ENCODE peak calls at places on chromosomes 16 and 17, in six cellular contexts. One of them, this sample, is unnamed.

GRCh38 chr17:4950075-4950756 is 703 bp upstream of the ENO3 start:
- DNase-seq in A549: peak; percentile 36
- DNase-seq in ovary: peak; percentile 74
- DNase-seq in cardiac fibroblast: no peak
- DNase-seq in neural crest cell: no peak
- DNase-seq in colonic mucosa: peak; percentile 80
- DNase-seq in this sample: no peak

GRCh38 chr16:28915181-28915580 is 9.9 kb downstream of the RABEP2 start:
- DNase-seq in ovary: no peak
- DNase-seq in cardiac fibroblast: peak; percentile 58
- DNase-seq in neural crest cell: no peak
- DNase-seq in A549: no peak
- DNase-seq in colonic mucosa: no peak
- DNase-seq in this sample: no peak

GRCh38 chr17:74452027-74452840 is 14.2 kb upstream of the CD300A start:
- DNase-seq in cardiac fibroblast: no peak
- DNase-seq in ovary: peak; percentile 66
- DNase-seq in colonic mucosa: peak; percentile 46
- DNase-seq in neural crest cell: no peak
- DNase-seq in A549: no peak
- DNase-seq in this sample: no peak

GRCh38 chr16:66402591-66403230 is 24.4 kb upstream of the BEAN1 start:
- DNase-seq in ovary: no peak
- DNase-seq in neural crest cell: no peak
- DNase-seq in colonic mucosa: no peak
- DNase-seq in cardiac fibroblast: no peak
- DNase-seq in A549: no peak
- DNase-seq in this sample: no peak

GRCh38 chr17:59825533-59826316 is 67.0 kb downstream of the TUBD1 start:
- DNase-seq in ovary: no peak
- DNase-seq in A549: no peak
- DNase-seq in cardiac fibroblast: peak; percentile 90
- DNase-seq in colonic mucosa: no peak
- DNase-seq in neural crest cell: no peak
- DNase-seq in this sample: peak; percentile 14

GRCh38 chr16:55233464-55233863 is 90.5 kb upstream of the IRX6 start:
- DNase-seq in ovary: no peak
- DNase-seq in cardiac fibroblast: no peak
- DNase-seq in neural crest cell: no peak
- DNase-seq in colonic mucosa: no peak
- DNase-seq in A549: no peak
- DNase-seq in this sample: no peak

GRCh38 chr17:72567774-72568173 is 447.0 kb downstream of the SOX9 start:
- DNase-seq in ovary: no peak
- DNase-seq in A549: no peak
- DNase-seq in cardiac fibroblast: no peak
- DNase-seq in neural crest cell: no peak
- DNase-seq in colonic mucosa: no peak
- DNase-seq in this sample: no peak

GRCh38 chr16:62201911-62202310 is 165.7 kb upstream of the CDH8 start:
- DNase-seq in ovary: no peak
- DNase-seq in cardiac fibroblast: no peak
- DNase-seq in A549: no peak
- DNase-seq in neural crest cell: no peak
- DNase-seq in colonic mucosa: no peak
- DNase-seq in this sample: no peak

GRCh38 chr16:67400901-67401300 is 7.6 kb upstream of the TPPP3 start:
- DNase-seq in neural crest cell: no peak
- DNase-seq in colonic mucosa: no peak
- DNase-seq in A549: no peak
- DNase-seq in ovary: no peak
- DNase-seq in cardiac fibroblast: no peak
- DNase-seq in this sample: no peak

GRCh38 chr17:18141210-18141803 is 32.8 kb downstream of the MYO15A start:
- DNase-seq in colonic mucosa: peak; percentile 55
- DNase-seq in cardiac fibroblast: peak; percentile 73
- DNase-seq in A549: peak; percentile 65
- DNase-seq in neural crest cell: peak; percentile 52
- DNase-seq in ovary: no peak
- DNase-seq in this sample: peak; percentile 79

GRCh38 chr17:81310963-81311550 is 15.9 kb upstream of the SLC38A10 start:
- DNase-seq in ovary: no peak
- DNase-seq in colonic mucosa: no peak
- DNase-seq in neural crest cell: no peak
- DNase-seq in A549: no peak
- DNase-seq in cardiac fibroblast: no peak
- DNase-seq in this sample: no peak

GRCh38 chr16:81905277-81905676 is 106.0 kb downstream of the SDR42E1 start:
- DNase-seq in ovary: no peak
- DNase-seq in A549: no peak
- DNase-seq in colonic mucosa: no peak
- DNase-seq in cardiac fibroblast: no peak
- DNase-seq in neural crest cell: no peak
- DNase-seq in this sample: no peak

GRCh38 chr16:90078594-90078895 is 1.4 kb upstream of the PRDM7 start:
- DNase-seq in ovary: no peak
- DNase-seq in neural crest cell: no peak
- DNase-seq in colonic mucosa: no peak
- DNase-seq in cardiac fibroblast: no peak
- DNase-seq in A549: no peak
- DNase-seq in this sample: no peak

GRCh38 chr16:27665881-27666280 is 115.9 kb downstream of the KATNIP start:
- DNase-seq in ovary: no peak
- DNase-seq in cardiac fibroblast: no peak
- DNase-seq in A549: no peak
- DNase-seq in neural crest cell: no peak
- DNase-seq in colonic mucosa: no peak
- DNase-seq in this sample: no peak

GRCh38 chr17:17518951-17519350 is 22.8 kb upstream of the RASD1 start:
- DNase-seq in A549: no peak
- DNase-seq in neural crest cell: no peak
- DNase-seq in cardiac fibroblast: no peak
- DNase-seq in ovary: no peak
- DNase-seq in colonic mucosa: no peak
- DNase-seq in this sample: no peak

GRCh38 chr16:11236855-11237254 is 19.1 kb downstream of the SOCS1 start:
- DNase-seq in A549: no peak
- DNase-seq in cardiac fibroblast: no peak
- DNase-seq in neural crest cell: no peak
- DNase-seq in colonic mucosa: no peak
- DNase-seq in ovary: no peak
- DNase-seq in this sample: no peak

GRCh38 chr17:16281351-16281750 is 64.3 kb downstream of the PIGL start:
- DNase-seq in neural crest cell: no peak
- DNase-seq in cardiac fibroblast: peak; percentile 45
- DNase-seq in A549: no peak
- DNase-seq in ovary: no peak
- DNase-seq in colonic mucosa: no peak
- DNase-seq in this sample: no peak

GRCh38 chr17:18323007-18323406 is 7.9 kb downstream of the SMCR8 start:
- DNase-seq in A549: peak; percentile 30
- DNase-seq in ovary: no peak
- DNase-seq in colonic mucosa: no peak
- DNase-seq in neural crest cell: no peak
- DNase-seq in cardiac fibroblast: peak; percentile 26
- DNase-seq in this sample: no peak

GRCh38 chr17:10646393-10646990 is 10.6 kb downstream of the MYH3 start:
- DNase-seq in colonic mucosa: peak; percentile 74
- DNase-seq in ovary: peak; percentile 77
- DNase-seq in A549: peak; percentile 55
- DNase-seq in neural crest cell: peak; percentile 86
- DNase-seq in cardiac fibroblast: peak; percentile 77
- DNase-seq in this sample: peak; percentile 75

GRCh38 chr16:85659805-85660511 is 28.8 kb downstream of the GINS2 start:
- DNase-seq in neural crest cell: peak; percentile 93
- DNase-seq in cardiac fibroblast: peak; percentile 67
- DNase-seq in ovary: peak; percentile 70
- DNase-seq in A549: peak; percentile 88
- DNase-seq in colonic mucosa: peak; percentile 67
- DNase-seq in this sample: peak; percentile 91

GRCh38 chr17:36546418-36547093 is 1.8 kb downstream of the GGNBP2 start:
- DNase-seq in cardiac fibroblast: peak; percentile 10
- DNase-seq in neural crest cell: no peak
- DNase-seq in A549: no peak
- DNase-seq in colonic mucosa: no peak
- DNase-seq in ovary: no peak
- DNase-seq in this sample: no peak

GRCh38 chr16:27402964-27403600 is 1.1 kb downstream of the IL21R start:
- DNase-seq in cardiac fibroblast: no peak
- DNase-seq in ovary: no peak
- DNase-seq in A549: no peak
- DNase-seq in colonic mucosa: no peak
- DNase-seq in neural crest cell: no peak
- DNase-seq in this sample: no peak

GRCh38 chr16:83159049-83159448 is 532.3 kb downstream of the CDH13 start:
- DNase-seq in A549: no peak
- DNase-seq in ovary: no peak
- DNase-seq in cardiac fibroblast: no peak
- DNase-seq in colonic mucosa: no peak
- DNase-seq in neural crest cell: no peak
- DNase-seq in this sample: no peak

GRCh38 chr16:12625068-12625467 is 178.6 kb downstream of the CPPED1 start:
- DNase-seq in cardiac fibroblast: no peak
- DNase-seq in neural crest cell: no peak
- DNase-seq in A549: no peak
- DNase-seq in colonic mucosa: no peak
- DNase-seq in ovary: no peak
- DNase-seq in this sample: no peak

GRCh38 chr17:52837502-52837901 is 679.0 kb upstream of the CA10 start:
- DNase-seq in neural crest cell: no peak
- DNase-seq in ovary: no peak
- DNase-seq in A549: no peak
- DNase-seq in cardiac fibroblast: no peak
- DNase-seq in colonic mucosa: no peak
- DNase-seq in this sample: no peak

GRCh38 chr16:75238132-75238852 is 13.1 kb downstream of the BCAR1 start:
- DNase-seq in cardiac fibroblast: peak; percentile 90
- DNase-seq in A549: no peak
- DNase-seq in neural crest cell: peak; percentile 51
- DNase-seq in ovary: peak; percentile 91
- DNase-seq in colonic mucosa: peak; percentile 38
- DNase-seq in this sample: no peak

GRCh38 chr17:33964344-33964979 is 290.6 kb upstream of the CCL2 start:
- DNase-seq in colonic mucosa: peak; percentile 27
- DNase-seq in ovary: no peak
- DNase-seq in cardiac fibroblast: no peak
- DNase-seq in A549: no peak
- DNase-seq in neural crest cell: no peak
- DNase-seq in this sample: peak; percentile 76
- TF ChIP-seq CTCF in colonic mucosa: no peak
- TF ChIP-seq CTCF in ovary: no peak
- TF ChIP-seq CTCF in cardiac fibroblast: no peak
- TF ChIP-seq CTCF in A549: no peak
- TF ChIP-seq CTCF in neural crest cell: no peak
- TF ChIP-seq CTCF in this sample: peak; percentile 27

GRCh38 chr17:49498037-49498615 is 3.0 kb downstream of the NGFR start:
- DNase-seq in ovary: no peak
- DNase-seq in cardiac fibroblast: no peak
- DNase-seq in A549: peak; percentile 41
- DNase-seq in neural crest cell: no peak
- DNase-seq in colonic mucosa: no peak
- DNase-seq in this sample: no peak
- TF ChIP-seq CTCF in ovary: no peak
- TF ChIP-seq CTCF in cardiac fibroblast: no peak
- TF ChIP-seq CTCF in A549: no peak
- TF ChIP-seq CTCF in neural crest cell: peak; percentile 28
- TF ChIP-seq CTCF in colonic mucosa: no peak
- TF ChIP-seq CTCF in this sample: no peak

GRCh38 chr17:39838784-39839183 is 25.3 kb downstream of the IKZF3 start:
- DNase-seq in neural crest cell: no peak
- DNase-seq in A549: no peak
- DNase-seq in ovary: no peak
- DNase-seq in cardiac fibroblast: no peak
- DNase-seq in colonic mucosa: no peak
- DNase-seq in this sample: no peak

GRCh38 chr17:39834017-39834416 is 30.1 kb downstream of the IKZF3 start:
- DNase-seq in A549: no peak
- DNase-seq in ovary: no peak
- DNase-seq in colonic mucosa: no peak
- DNase-seq in cardiac fibroblast: no peak
- DNase-seq in neural crest cell: no peak
- DNase-seq in this sample: no peak

GRCh38 chr17:39838057-39838456 is 26.1 kb downstream of the IKZF3 start:
- DNase-seq in cardiac fibroblast: no peak
- DNase-seq in neural crest cell: no peak
- DNase-seq in colonic mucosa: no peak
- DNase-seq in ovary: no peak
- DNase-seq in A549: no peak
- DNase-seq in this sample: no peak

GRCh38 chr17:39835038-39835786 is 28.9 kb downstream of the IKZF3 start:
- DNase-seq in A549: no peak
- DNase-seq in cardiac fibroblast: no peak
- DNase-seq in neural crest cell: no peak
- DNase-seq in colonic mucosa: no peak
- DNase-seq in ovary: no peak
- DNase-seq in this sample: no peak

GRCh38 chr17:39836117-39836516 is 28.0 kb downstream of the IKZF3 start:
- DNase-seq in A549: no peak
- DNase-seq in neural crest cell: no peak
- DNase-seq in ovary: no peak
- DNase-seq in cardiac fibroblast: no peak
- DNase-seq in colonic mucosa: no peak
- DNase-seq in this sample: no peak
- TF ChIP-seq CTCF in A549: no peak
- TF ChIP-seq CTCF in neural crest cell: no peak
- TF ChIP-seq CTCF in ovary: no peak
- TF ChIP-seq CTCF in cardiac fibroblast: no peak
- TF ChIP-seq CTCF in colonic mucosa: no peak
- TF ChIP-seq CTCF in this sample: no peak

GRCh38 chr17:12085076-12085949 is 64.6 kb downstream of the MAP2K4 start:
- DNase-seq in ovary: no peak
- DNase-seq in neural crest cell: no peak
- DNase-seq in A549: no peak
- DNase-seq in cardiac fibroblast: no peak
- DNase-seq in colonic mucosa: no peak
- DNase-seq in this sample: no peak
- TF ChIP-seq CTCF in ovary: no peak
- TF ChIP-seq CTCF in neural crest cell: no peak
- TF ChIP-seq CTCF in A549: no peak
- TF ChIP-seq CTCF in cardiac fibroblast: no peak
- TF ChIP-seq CTCF in colonic mucosa: no peak
- TF ChIP-seq CTCF in this sample: no peak